ENCODE peak calls at places on chromosome 4, in seven cellular contexts. U is EL, Q is astrocyte of the spinal cord, Y is right cardiac atrium, T is right atrium auricular region, J is germinal center, M is left cardiac atrium. E is an unnamed sample.

GRCh38 chr4:5824635-5825034 is 68.3 kb downstream of the CRMP1 start:
- DNase-seq in T (no peak), U (peak), J (no peak), M (no peak), Y (no peak), Q (peak), E (no peak)

GRCh38 chr4:5143940-5144339 is 92.7 kb downstream of the STK32B start:
- DNase-seq in Y (no peak), M (no peak), Q (no peak), J (no peak), T (no peak), U (no peak), E (no peak)

GRCh38 chr4:1713003-1713397 is 881 bp upstream of the SLBP start:
- DNase-seq in J (peak), U (no peak), Q (no peak), Y (no peak), T (no peak), M (no peak), E (no peak)

GRCh38 chr4:157076578-157076947 is 613 bp downstream of the GLRB start:
- DNase-seq in T (no peak), J (no peak), U (no peak), M (no peak), Q (no peak), Y (no peak), E (peak)

GRCh38 chr4:52244773-52245360 is 193.8 kb downstream of the SPATA18 start:
- DNase-seq in J (no peak), Y (no peak), U (no peak), T (no peak), Q (no peak), M (no peak), E (no peak)

GRCh38 chr4:8019396-8020365 is 80.0 kb upstream of the AFAP1 start:
- DNase-seq in U (no peak), M (no peak), J (no peak), T (no peak), Y (no peak), Q (no peak), E (no peak)

GRCh38 chr4:61772116-61772515 is 572.0 kb downstream of the ADGRL3 start:
- DNase-seq in M (no peak), Q (peak), Y (no peak), T (no peak), U (no peak), J (no peak), E (no peak)

GRCh38 chr4:94032754-94033153 is 174.9 kb upstream of the SMARCAD1 start:
- DNase-seq in M (no peak), J (no peak), T (no peak), Q (peak), Y (no peak), U (peak), E (no peak)

GRCh38 chr4:76585897-76586360 is 150.9 kb downstream of the SHROOM3 start:
- DNase-seq in J (peak), Q (peak), T (peak), M (peak), Y (peak), U (no peak), E (peak)

GRCh38 chr4:185341841-185342240 is 53.9 kb downstream of the LRP2BP start:
- DNase-seq in U (no peak), T (no peak), M (no peak), Q (no peak), J (no peak), Y (no peak), E (no peak)

GRCh38 chr4:11881364-11881763 is 452.7 kb upstream of the HS3ST1 start:
- DNase-seq in M (no peak), Q (no peak), U (no peak), Y (no peak), T (no peak), J (no peak), E (no peak)

GRCh38 chr4:184007891-184008290 is 102.8 kb downstream of the STOX2 start:
- DNase-seq in Q (peak), U (peak), T (no peak), Y (no peak), M (no peak), J (no peak), E (no peak)

GRCh38 chr4:105158837-105159236 is 12.2 kb downstream of the TET2 start:
- DNase-seq in T (no peak), Q (no peak), M (no peak), Y (no peak), U (no peak), J (no peak), E (peak)

GRCh38 chr4:1520145-1520661 is 114.0 kb upstream of the NKX1-1 start:
- DNase-seq in Q (no peak), M (peak), T (no peak), J (no peak), Y (peak), U (no peak), E (peak)

GRCh38 chr4:14871676-14872430 is 130.4 kb upstream of the CPEB2 start:
- DNase-seq in Y (no peak), M (no peak), J (no peak), T (no peak), Q (no peak), U (peak), E (no peak)

GRCh38 chr4:2931765-2932560 is 31.2 kb downstream of the NOP14 start:
- DNase-seq in Q (no peak), T (no peak), J (peak), Y (peak), U (no peak), M (peak), E (peak)

GRCh38 chr4:38366997-38367396 is 297.0 kb upstream of the KLF3 start:
- DNase-seq in Q (no peak), M (no peak), Y (no peak), U (no peak), J (no peak), T (no peak), E (no peak)

GRCh38 chr4:101279377-101279871 is 67.9 kb downstream of the PPP3CA start:
- DNase-seq in Q (peak), Y (peak), T (peak), U (peak), M (peak), J (peak), E (peak)

GRCh38 chr4:80266267-80266901 is at the start of gene FGF5:
- DNase-seq in Q (peak), T (no peak), Y (peak), J (peak), M (peak), U (peak), E (peak)

GRCh38 chr4:161457906-161458305 is 705.9 kb downstream of the FSTL5 start:
- DNase-seq in Y (no peak), Q (no peak), J (no peak), U (no peak), M (no peak), T (no peak), E (no peak)

GRCh38 chr4:2250003-2250763 is 8.3 kb upstream of the HAUS3 start:
- DNase-seq in T (peak), Q (no peak), J (no peak), Y (no peak), M (no peak), U (no peak), E (peak)

GRCh38 chr4:39043058-39043696 is 11.0 kb upstream of the TMEM156 start:
- DNase-seq in M (no peak), U (peak), Y (no peak), J (no peak), T (no peak), Q (no peak), E (no peak)

GRCh38 chr4:53622739-53623151 is 31.5 kb upstream of the LNX1 start:
- DNase-seq in M (no peak), T (no peak), Y (no peak), U (peak), Q (peak), J (no peak), E (no peak)

GRCh38 chr4:26802790-26803189 is 57.9 kb upstream of the STIM2 start:
- DNase-seq in J (no peak), U (no peak), M (no peak), Y (no peak), Q (no peak), T (no peak), E (no peak)

GRCh38 chr4:139753686-139754085 is 88.1 kb downstream of the MGST2 start:
- DNase-seq in Q (no peak), U (no peak), T (no peak), J (no peak), Y (no peak), M (no peak), E (no peak)

GRCh38 chr4:168199262-168199957 is 107.1 kb downstream of the ANXA10 start:
- DNase-seq in M (no peak), T (no peak), J (no peak), U (no peak), Y (no peak), Q (no peak), E (no peak)

GRCh38 chr4:177583000-177583399 is 140.8 kb upstream of the AGA start:
- DNase-seq in T (no peak), Q (no peak), M (no peak), Y (no peak), J (no peak), U (peak), E (no peak)

GRCh38 chr4:94504545-94504944 is 52.8 kb downstream of the PDLIM5 start:
- DNase-seq in Q (peak), Y (no peak), J (no peak), M (no peak), T (no peak), U (no peak), E (no peak)

GRCh38 chr4:106421441-106422296 is 53.1 kb upstream of the GIMD1 start:
- DNase-seq in M (no peak), Q (peak), Y (no peak), T (no peak), U (peak), J (no peak), E (no peak)

GRCh38 chr4:186712690-186713089 is 11.0 kb downstream of the FAT1 start:
- DNase-seq in M (peak), Y (no peak), J (no peak), Q (no peak), U (peak), T (no peak), E (peak)

GRCh38 chr4:119286377-119287002 is 35.4 kb downstream of the FABP2 start:
- DNase-seq in Q (peak), U (peak), T (no peak), Y (no peak), J (no peak), M (no peak), E (peak)

GRCh38 chr4:13905543-13905942 is 278.0 kb upstream of the BOD1L1 start:
- DNase-seq in J (no peak), U (peak), M (no peak), T (no peak), Y (no peak), Q (peak), E (no peak)

GRCh38 chr4:38514465-38515146 is 149.4 kb upstream of the KLF3 start:
- DNase-seq in M (no peak), U (no peak), T (no peak), J (no peak), Q (no peak), Y (no peak), E (no peak)